ENCODE peak calls at places on chromosomes 2 and 18, in four cellular contexts. P is MM.1S, H is neuronal stem cell, X is heart left ventricle. S is an unnamed sample.

GRCh38 chr18:12516049-12516677 is 108.4 kb downstream of the PRELID3A start:
- DNase-seq in X (no peak), H (no peak), P (no peak), S (peak)

GRCh38 chr2:191114403-191114886 is 36.3 kb downstream of the STAT4 start:
- DNase-seq in H (no peak), X (no peak), P (peak), S (peak)

GRCh38 chr2:9778012-9778411 is 65.3 kb upstream of the TAF1B start:
- DNase-seq in H (no peak), P (no peak), X (peak), S (peak)

GRCh38 chr2:80519121-80519643 is 214.6 kb upstream of the LRRTM1 start:
- DNase-seq in P (no peak), X (no peak), H (no peak), S (no peak)

GRCh38 chr2:110755494-110756078 is 23.2 kb downstream of the ACOXL start:
- DNase-seq in P (peak), X (no peak), H (no peak), S (peak)

GRCh38 chr2:194819367-194819766 is 837.7 kb upstream of the SLC39A10 start:
- DNase-seq in X (no peak), H (peak), P (peak), S (peak)

GRCh38 chr2:239881031-239881471 is 144.1 kb downstream of the NDUFA10 start:
- DNase-seq in X (no peak), P (no peak), H (no peak), S (no peak)

GRCh38 chr2:173355132-173355865 is 627 bp downstream of the CDCA7 start:
- DNase-seq in P (peak), X (peak), H (peak), S (peak)

GRCh38 chr2:25410370-25410769 is 68.6 kb upstream of the DNMT3A start:
- DNase-seq in P (no peak), X (no peak), H (no peak), S (no peak)

GRCh38 chr2:235527806-235528480 is 34.1 kb downstream of the AGAP1 start:
- DNase-seq in P (no peak), X (peak), H (no peak), S (no peak)

GRCh38 chr18:47847635-47848034 is 82.8 kb downstream of the SMAD2 start:
- DNase-seq in X (no peak), P (no peak), H (no peak), S (no peak)

GRCh38 chr2:15134957-15135356 is 426.2 kb downstream of the NBAS start:
- DNase-seq in X (no peak), P (no peak), H (no peak), S (no peak)

GRCh38 chr2:39688181-39688580 is 22.5 kb downstream of the TMEM178A start:
- DNase-seq in P (no peak), X (no peak), H (no peak), S (no peak)

GRCh38 chr2:198055726-198056125 is 251.3 kb downstream of the PLCL1 start:
- DNase-seq in P (no peak), X (no peak), H (no peak), S (no peak)

GRCh38 chr2:18991177-18992168 is 366.9 kb downstream of the OSR1 start:
- DNase-seq in X (no peak), H (no peak), P (no peak), S (no peak)

GRCh38 chr2:206260427-206261012 is 13.9 kb upstream of the ZDBF2 start:
- DNase-seq in H (no peak), P (peak), X (no peak), S (peak)

GRCh38 chr2:234570476-234570875 is 73.6 kb upstream of the ARL4C start:
- DNase-seq in X (no peak), P (no peak), H (no peak), S (no peak)

GRCh38 chr2:107735206-107735605 is 91.5 kb upstream of the RGPD4 start:
- DNase-seq in P (no peak), H (no peak), X (no peak), S (no peak)

GRCh38 chr2:109317471-109318090 is 188.6 kb downstream of the SH3RF3 start:
- DNase-seq in P (no peak), H (no peak), X (peak), S (no peak)

GRCh38 chr2:189115126-189115525 is 64.4 kb downstream of the COL5A2 start:
- DNase-seq in X (no peak), H (no peak), P (no peak), S (no peak)

DNA sequence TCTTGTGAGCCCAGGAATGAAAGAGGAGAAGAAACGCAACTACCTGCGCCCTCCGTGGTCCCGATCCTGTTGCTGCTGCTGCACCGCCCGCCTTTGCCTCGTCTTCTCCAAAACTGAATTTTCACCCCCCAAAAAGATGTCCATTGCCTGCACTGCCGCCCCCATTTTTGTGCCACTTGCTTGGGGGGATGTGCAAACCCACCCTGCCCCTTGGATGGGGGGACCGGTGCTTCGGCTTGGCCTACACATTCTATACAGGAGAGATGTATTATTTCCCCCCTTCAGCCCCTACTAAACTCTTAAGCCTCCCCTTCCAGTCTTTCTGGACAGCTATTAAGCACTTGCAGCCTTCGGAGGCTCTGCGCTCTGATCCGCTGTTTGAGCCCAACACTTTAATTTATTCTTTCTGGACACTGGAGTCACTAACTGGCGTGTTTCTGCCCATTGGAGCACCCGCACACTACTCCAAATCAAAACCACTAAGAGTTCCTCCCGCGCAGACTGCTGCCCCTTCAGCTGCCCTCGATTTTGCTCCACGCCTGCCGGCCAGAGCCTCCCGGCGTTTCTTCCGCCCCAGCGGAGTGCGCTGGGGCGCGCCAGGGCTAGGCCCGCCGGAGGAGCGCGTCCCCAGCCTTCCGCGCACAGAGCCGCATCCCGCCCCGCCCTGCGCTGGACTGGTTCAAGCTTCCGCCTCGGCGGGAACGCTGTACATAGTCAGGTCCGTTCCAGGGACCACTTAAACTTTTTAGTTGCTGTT is 5.9 kb downstream of the OTX1 start:
- DNase-seq in P (peak), H (peak), X (peak), S (no peak)
- H3K4me3 ChIP-seq in P (peak), H (no peak), X (no peak), S (no peak)

DNA sequence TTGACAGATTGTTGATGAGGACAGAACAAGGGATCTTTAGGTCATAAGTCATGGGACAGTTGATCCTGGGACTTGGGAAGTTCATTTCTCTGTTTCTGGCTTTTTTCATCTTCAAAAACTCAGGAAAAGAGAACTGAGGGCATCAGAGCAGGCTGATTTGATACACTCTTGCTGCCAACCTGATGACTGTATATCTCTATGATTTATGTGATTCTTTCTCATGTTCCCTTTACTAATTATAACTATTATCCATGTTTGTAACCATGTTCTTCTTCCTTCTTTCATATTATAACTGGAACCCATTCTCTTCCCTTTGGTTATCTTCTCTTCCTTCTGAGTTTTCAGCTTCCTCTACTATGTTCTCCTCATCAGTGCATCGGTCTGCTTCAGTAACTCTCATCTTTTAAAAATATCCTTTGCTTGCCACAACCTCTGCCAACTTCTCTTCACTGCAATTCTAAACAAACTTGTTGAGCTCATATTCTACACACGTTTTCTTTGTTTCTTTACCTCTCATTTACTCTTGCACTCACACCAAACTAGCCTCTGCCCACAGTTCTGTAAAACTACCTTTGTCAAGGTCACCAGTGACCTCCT is 13.5 kb downstream of the RASGRP3 start:
- DNase-seq in P (no peak), X (no peak), H (no peak), S (no peak)
- H3K4me3 ChIP-seq in P (no peak), X (no peak), H (no peak), S (no peak)

GRCh38 chr2:96509847-96510230 is 4.7 kb upstream of the NEURL3 start:
- DNase-seq in H (no peak), P (no peak), X (no peak), S (no peak)
- H3K4me3 ChIP-seq in H (no peak), P (peak), X (no peak), S (no peak)

GRCh38 chr2:95348609-95349567 is 51.7 kb downstream of the KCNIP3 start:
- DNase-seq in P (no peak), H (no peak), X (no peak), S (no peak)
- H3K4me3 ChIP-seq in P (no peak), H (no peak), X (no peak), S (no peak)

GRCh38 chr2:23531280-23531679 is 146.3 kb downstream of the KLHL29 start:
- DNase-seq in H (no peak), X (no peak), P (no peak), S (no peak)

GRCh38 chr2:23532311-23533013 is 147.5 kb downstream of the KLHL29 start:
- DNase-seq in H (no peak), P (no peak), X (peak), S (no peak)

GRCh38 chr2:23531881-23532280 is 146.9 kb downstream of the KLHL29 start:
- DNase-seq in H (no peak), P (no peak), X (no peak), S (no peak)

GRCh38 chr2:23534756-23535155 is 149.8 kb downstream of the KLHL29 start:
- DNase-seq in H (no peak), P (no peak), X (no peak), S (no peak)

GRCh38 chr2:23533014-23533730 is 148.2 kb downstream of the KLHL29 start:
- DNase-seq in H (no peak), P (no peak), X (no peak), S (no peak)
- H3K4me3 ChIP-seq in H (no peak), P (no peak), X (no peak), S (no peak)

S was measured in NB4.